ENCODE peak calls at places on chromosome 15, in nine cellular contexts. F is GM10248, L is upper lobe of right lung, P is cardiac fibroblast, R is HFFc6, Q is uterus, H is fibroblast of the aortic adventitia, D is psoas muscle, B is BE2C. Y is an unnamed sample.

GRCh38 chr15:40045572-40046217 is 6.7 kb upstream of the SRP14 start:
- DNase-seq in L (no peak), B (no peak), H (no peak), P (no peak), R (no peak), Q (no peak), F (no peak), D (no peak), Y (no peak)

GRCh38 chr15:77507911-77508310 is 87.2 kb downstream of the HMG20A start:
- DNase-seq in L (no peak), Q (no peak), P (peak), R (no peak), H (peak), B (no peak), F (no peak), D (no peak), Y (peak)

GRCh38 chr15:84402856-84403608 is 167.5 kb downstream of the GOLGA6L4 start:
- DNase-seq in L (peak), R (no peak), B (no peak), D (no peak), P (no peak), F (no peak), Q (no peak), H (no peak), Y (no peak)

GRCh38 chr15:31261266-31262142 is 65.1 kb upstream of the KLF13 start:
- DNase-seq in B (no peak), F (no peak), D (no peak), L (peak), Q (no peak), R (no peak), H (no peak), P (no peak), Y (no peak)

GRCh38 chr15:88834211-88834812 is 31.1 kb downstream of the ACAN start:
- DNase-seq in F (no peak), H (peak), P (peak), B (peak), L (no peak), Q (peak), R (peak), D (peak), Y (peak)

GRCh38 chr15:47431501-47431900 is 285.8 kb upstream of the SEMA6D start:
- DNase-seq in H (peak), D (no peak), Q (no peak), L (no peak), B (no peak), F (no peak), P (peak), R (peak), Y (no peak)

GRCh38 chr15:88450125-88450798 is 16.9 kb downstream of the MRPL46 start:
- DNase-seq in D (peak), L (no peak), B (peak), F (peak), H (peak), R (peak), P (peak), Q (peak), Y (peak)

GRCh38 chr15:27137127-27137526 is 166.1 kb downstream of the GABRG3 start:
- DNase-seq in F (no peak), Q (no peak), P (no peak), D (no peak), B (no peak), L (no peak), R (no peak), H (no peak), Y (no peak)

GRCh38 chr15:94829887-94830884 is 598.8 kb downstream of the MCTP2 start:
- DNase-seq in Q (no peak), H (no peak), P (no peak), L (no peak), B (no peak), D (no peak), R (no peak), F (no peak), Y (no peak)

GRCh38 chr15:92611995-92612745 is 43.4 kb downstream of the FAM174B start:
- DNase-seq in Q (no peak), B (no peak), R (no peak), L (no peak), H (no peak), P (peak), D (no peak), F (no peak), Y (no peak)

GRCh38 chr15:89486726-89487050 is 9.7 kb downstream of the RHCG start:
- DNase-seq in P (no peak), F (peak), H (no peak), B (peak), Q (no peak), L (peak), R (no peak), D (no peak), Y (no peak)

DNA sequence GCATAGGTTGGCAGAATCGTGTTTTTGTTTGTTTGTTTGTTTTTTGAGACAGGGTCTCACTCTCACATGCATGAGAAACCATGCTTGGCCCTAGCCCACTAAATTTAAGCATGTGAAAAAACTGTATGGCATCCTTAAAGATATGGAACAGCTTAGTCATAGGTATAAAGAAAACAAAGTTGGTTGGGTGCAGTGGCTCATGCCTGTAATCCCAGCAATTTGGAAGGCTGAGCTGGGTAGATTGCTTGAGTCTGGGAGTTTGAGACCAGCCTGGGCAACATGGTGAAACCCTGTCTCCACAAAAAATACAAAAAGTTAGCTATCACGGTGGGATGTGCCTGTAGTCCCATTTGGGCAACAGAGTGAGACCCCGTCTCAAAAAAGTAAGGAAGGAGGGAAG is 25.2 kb downstream of the EXD1 start:
- DNase-seq in R (peak), F (no peak), H (peak), D (no peak), Q (no peak), P (no peak), L (no peak), B (no peak), Y (no peak)
- TF ChIP-seq CTCF in R (no peak), F (no peak), H (no peak), D (no peak), Q (no peak), P (no peak), L (no peak), B (no peak), Y (no peak)

GRCh38 chr15:69226028-69226355 is 65.6 kb downstream of the GLCE start:
- DNase-seq in B (no peak), P (no peak), H (no peak), F (no peak), R (no peak), D (no peak), Q (no peak), L (no peak), Y (no peak)
- TF ChIP-seq CTCF in B (no peak), P (no peak), H (no peak), F (no peak), R (peak), D (no peak), Q (no peak), L (no peak), Y (no peak)

GRCh38 chr15:87213646-87214045 is 1042.9 kb downstream of the NTRK3 start:
- DNase-seq in Q (no peak), H (peak), B (no peak), F (no peak), L (no peak), P (no peak), R (no peak), D (peak), Y (no peak)
- TF ChIP-seq CTCF in Q (no peak), H (no peak), B (no peak), F (no peak), L (no peak), P (no peak), R (no peak), D (no peak), Y (no peak)

GRCh38 chr15:29938701-29939340 is 116.6 kb upstream of the TJP1 start:
- DNase-seq in F (no peak), R (no peak), P (no peak), B (no peak), D (no peak), H (no peak), L (no peak), Q (no peak), Y (peak)

GRCh38 chr15:29944925-29945324 is 122.7 kb upstream of the TJP1 start:
- DNase-seq in Q (no peak), H (no peak), L (no peak), R (no peak), P (no peak), F (no peak), B (no peak), D (no peak), Y (no peak)

GRCh38 chr15:29942548-29942947 is 120.3 kb upstream of the TJP1 start:
- DNase-seq in Q (no peak), R (no peak), B (no peak), P (no peak), L (no peak), D (no peak), H (no peak), F (no peak), Y (no peak)

GRCh38 chr15:29939404-29939803 is 117.1 kb upstream of the TJP1 start:
- DNase-seq in F (no peak), H (peak), Q (no peak), P (no peak), R (no peak), L (no peak), D (no peak), B (no peak), Y (peak)

GRCh38 chr15:29942144-29942543 is 119.9 kb upstream of the TJP1 start:
- DNase-seq in L (no peak), Q (no peak), D (no peak), P (peak), H (peak), B (no peak), R (no peak), F (no peak), Y (no peak)
- TF ChIP-seq CTCF in L (peak), Q (peak), D (no peak), P (peak), H (peak), B (peak), R (peak), F (no peak), Y (no peak)

GRCh38 chr15:64356443-64357040 is 569 bp upstream of the CSNK1G1 start:
- DNase-seq in D (no peak), L (no peak), P (peak), Q (no peak), B (peak), H (peak), F (peak), R (peak), Y (no peak)
- TF ChIP-seq CTCF in D (peak), L (peak), P (peak), Q (peak), B (peak), H (peak), F (peak), R (peak), Y (peak)

GRCh38 chr15:86850939-86851338 is 771.3 kb downstream of the AGBL1 start:
- DNase-seq in Q (no peak), B (no peak), F (no peak), H (no peak), D (no peak), P (no peak), R (no peak), L (no peak), Y (no peak)

GRCh38 chr15:86855307-86855706 is 775.6 kb downstream of the AGBL1 start:
- DNase-seq in B (no peak), R (no peak), Q (no peak), D (no peak), P (no peak), L (no peak), F (no peak), H (no peak), Y (no peak)

GRCh38 chr15:86849563-86849962 is 769.9 kb downstream of the AGBL1 start:
- DNase-seq in H (no peak), F (no peak), R (no peak), P (no peak), Q (no peak), D (no peak), L (no peak), B (no peak), Y (no peak)

GRCh38 chr15:86854186-86854585 is 774.5 kb downstream of the AGBL1 start:
- DNase-seq in F (no peak), P (no peak), D (no peak), Q (no peak), L (no peak), B (no peak), R (no peak), H (no peak), Y (no peak)

DNA sequence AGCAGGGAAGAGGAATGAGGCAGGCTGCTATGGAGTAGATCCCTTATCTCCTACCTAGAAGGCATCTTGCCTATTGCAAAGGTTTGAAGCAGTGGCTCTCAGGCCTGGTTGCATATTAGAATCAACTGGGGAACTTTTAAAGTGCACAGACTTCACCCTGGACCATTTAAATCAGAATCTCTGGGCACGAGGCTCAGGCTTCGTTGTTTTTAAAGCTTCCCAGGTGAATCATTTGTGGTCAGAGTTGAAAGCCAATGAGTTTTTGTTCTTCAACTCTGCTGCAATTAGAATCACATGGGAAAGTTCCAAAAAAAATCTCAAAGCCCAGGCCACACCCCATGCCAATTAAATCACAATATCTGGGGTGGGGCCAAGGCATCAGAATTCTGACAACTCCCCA is 773.1 kb downstream of the AGBL1 start:
- DNase-seq in P (no peak), R (no peak), D (no peak), L (no peak), B (no peak), F (no peak), Q (no peak), H (no peak), Y (no peak)
- TF ChIP-seq CTCF in P (no peak), R (no peak), D (no peak), L (no peak), B (no peak), F (no peak), Q (no peak), H (no peak), Y (no peak)

GRCh38 chr15:44265757-44266156 is 22.8 kb upstream of the GOLM2 start:
- DNase-seq in B (no peak), D (no peak), R (no peak), L (no peak), P (no peak), Q (no peak), F (peak), H (no peak), Y (peak)
- TF ChIP-seq CTCF in B (peak), D (no peak), R (no peak), L (no peak), P (no peak), Q (no peak), F (no peak), H (no peak), Y (no peak)

DNA sequence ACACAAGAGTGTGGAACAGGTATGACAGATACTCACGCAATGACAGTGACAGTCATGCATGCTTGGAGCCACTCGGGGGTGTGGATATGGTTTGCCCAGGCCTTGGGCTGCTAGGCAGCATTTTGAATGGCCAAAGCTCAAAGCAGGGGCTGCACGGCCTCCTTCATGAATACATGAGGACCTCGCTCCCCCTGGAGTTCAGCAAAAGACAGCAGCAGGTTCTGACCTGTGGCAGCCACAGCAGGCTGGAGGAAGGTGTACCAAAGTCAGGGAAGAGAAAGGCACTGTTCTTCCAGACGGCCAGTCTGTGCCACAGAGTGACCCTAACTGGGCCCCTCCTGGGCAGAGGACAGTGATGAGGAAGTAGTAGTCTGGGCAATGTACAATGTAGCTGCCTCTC is 88.2 kb upstream of the C2CD4B start:
- DNase-seq in D (no peak), Q (no peak), R (no peak), P (peak), B (peak), F (no peak), L (no peak), H (no peak), Y (no peak)
- TF ChIP-seq CTCF in D (no peak), Q (no peak), R (no peak), P (peak), B (peak), F (no peak), L (no peak), H (no peak), Y (no peak)

Y was measured in MCF 10A.